ENCODE peak calls at places on chromosomes 3 and 15, in four cellular contexts. One of them, this sample, is unnamed.

GRCh38 chr15:56047354-56047753 is 53.9 kb upstream of the NEDD4 start:
- DNase-seq in HepG2: no peak
- DNase-seq in GM12891: no peak
- DNase-seq in K562: no peak
- DNase-seq in this sample: no peak

GRCh38 chr15:40279437-40280141 is 3.3 kb downstream of the ANKRD63 start:
- DNase-seq in HepG2: peak; percentile 29
- DNase-seq in GM12891: peak; percentile 75
- DNase-seq in K562: peak; percentile 77
- DNase-seq in this sample: peak; percentile 76

GRCh38 chr3:13125092-13126015 is 52.1 kb upstream of the IQSEC1 start:
- DNase-seq in HepG2: no peak
- DNase-seq in GM12891: no peak
- DNase-seq in K562: no peak
- DNase-seq in this sample: no peak

GRCh38 chr3:31531465-31531991 is 1.2 kb upstream of the STT3B start:
- DNase-seq in HepG2: no peak
- DNase-seq in GM12891: no peak
- DNase-seq in K562: peak; percentile 32
- DNase-seq in this sample: no peak

GRCh38 chr3:10666621-10667020 is 149.4 kb upstream of the SLC6A11 start:
- DNase-seq in HepG2: no peak
- DNase-seq in GM12891: no peak
- DNase-seq in K562: no peak
- DNase-seq in this sample: no peak

GRCh38 chr3:126607214-126607908 is 47.6 kb downstream of the TXNRD3 start:
- DNase-seq in HepG2: no peak
- DNase-seq in GM12891: no peak
- DNase-seq in K562: peak; percentile 59
- DNase-seq in this sample: no peak

GRCh38 chr15:64985382-64986033 is 4.2 kb downstream of the SPG21 start:
- DNase-seq in HepG2: peak; percentile 64
- DNase-seq in GM12891: no peak
- DNase-seq in K562: no peak
- DNase-seq in this sample: no peak

GRCh38 chr3:178500631-178501030 is 35.6 kb upstream of the KCNMB2 start:
- DNase-seq in HepG2: no peak
- DNase-seq in GM12891: no peak
- DNase-seq in K562: no peak
- DNase-seq in this sample: no peak

GRCh38 chr3:116835658-116836057 is 126.1 kb downstream of the TUSC7 start:
- DNase-seq in HepG2: no peak
- DNase-seq in GM12891: no peak
- DNase-seq in K562: no peak
- DNase-seq in this sample: no peak

GRCh38 chr3:62445267-62445666 is 71.9 kb upstream of the FEZF2 start:
- DNase-seq in HepG2: peak; percentile 2
- DNase-seq in GM12891: no peak
- DNase-seq in K562: no peak
- DNase-seq in this sample: no peak

GRCh38 chr15:85580914-85581313 is 200.5 kb downstream of the AKAP13 start:
- DNase-seq in HepG2: no peak
- DNase-seq in GM12891: no peak
- DNase-seq in K562: no peak
- DNase-seq in this sample: no peak

GRCh38 chr3:79161941-79162340 is 605.9 kb downstream of the ROBO1 start:
- DNase-seq in HepG2: no peak
- DNase-seq in GM12891: no peak
- DNase-seq in K562: no peak
- DNase-seq in this sample: no peak

GRCh38 chr15:32877201-32877600 is 159.4 kb downstream of the GREM1 start:
- DNase-seq in HepG2: no peak
- DNase-seq in GM12891: no peak
- DNase-seq in K562: no peak
- DNase-seq in this sample: no peak

GRCh38 chr3:101803152-101803782 is 24.3 kb downstream of the NXPE3 start:
- DNase-seq in HepG2: peak; percentile 74
- DNase-seq in GM12891: no peak
- DNase-seq in K562: peak; percentile 72
- DNase-seq in this sample: no peak

GRCh38 chr15:70271422-70272088 is 173.8 kb upstream of the TLE3 start:
- DNase-seq in HepG2: no peak
- DNase-seq in GM12891: no peak
- DNase-seq in K562: peak; percentile 16
- DNase-seq in this sample: no peak

GRCh38 chr3:141939759-141940158 is 63.3 kb downstream of the ATP1B3 start:
- DNase-seq in HepG2: no peak
- DNase-seq in GM12891: no peak
- DNase-seq in K562: no peak
- DNase-seq in this sample: no peak

GRCh38 chr3:103609472-103609871 is 1174.7 kb downstream of the ZPLD1 start:
- DNase-seq in HepG2: no peak
- DNase-seq in GM12891: no peak
- DNase-seq in K562: no peak
- DNase-seq in this sample: no peak

GRCh38 chr15:57025264-57025939 is 107.0 kb downstream of the TCF12 start:
- DNase-seq in HepG2: no peak
- DNase-seq in GM12891: no peak
- DNase-seq in K562: no peak
- DNase-seq in this sample: no peak

GRCh38 chr15:45644437-45644836 is 9.6 kb downstream of the SQOR start:
- DNase-seq in HepG2: no peak
- DNase-seq in GM12891: no peak
- DNase-seq in K562: no peak
- DNase-seq in this sample: no peak

GRCh38 chr3:1969269-1969668 is 129.4 kb upstream of the CNTN4 start:
- DNase-seq in HepG2: no peak
- DNase-seq in GM12891: no peak
- DNase-seq in K562: no peak
- DNase-seq in this sample: no peak

GRCh38 chr15:42456971-42457370 is 34.0 kb downstream of the ZNF106 start:
- DNase-seq in HepG2: no peak
- DNase-seq in GM12891: no peak
- DNase-seq in K562: no peak
- DNase-seq in this sample: no peak

GRCh38 chr3:50242778-50243551 is 7.0 kb downstream of the GNAI2 start:
- DNase-seq in HepG2: no peak
- DNase-seq in GM12891: no peak
- DNase-seq in K562: peak; percentile 50
- DNase-seq in this sample: no peak

GRCh38 chr3:49199244-49199899 is 28.0 kb downstream of the KLHDC8B start:
- DNase-seq in HepG2: no peak
- DNase-seq in GM12891: no peak
- DNase-seq in K562: no peak
- DNase-seq in this sample: no peak

GRCh38 chr3:188854395-188855149 is 317.2 kb upstream of the TPRG1 start:
- DNase-seq in HepG2: no peak
- DNase-seq in GM12891: no peak
- DNase-seq in K562: no peak
- DNase-seq in this sample: no peak

GRCh38 chr3:33704891-33705290 is 13.2 kb downstream of the CLASP2 start:
- DNase-seq in HepG2: no peak
- DNase-seq in GM12891: no peak
- DNase-seq in K562: no peak
- DNase-seq in this sample: no peak

GRCh38 chr15:36696191-36696590 is 116.8 kb downstream of the CDIN1 start:
- DNase-seq in HepG2: no peak
- DNase-seq in GM12891: no peak
- DNase-seq in K562: no peak
- DNase-seq in this sample: no peak

GRCh38 chr3:112134335-112135124 is 1.5 kb upstream of the GCSAM start:
- DNase-seq in HepG2: no peak
- DNase-seq in GM12891: no peak
- DNase-seq in K562: peak; percentile 9
- DNase-seq in this sample: no peak

GRCh38 chr3:112132088-112132487 is 960 bp downstream of the GCSAM start:
- DNase-seq in HepG2: no peak
- DNase-seq in GM12891: no peak
- DNase-seq in K562: no peak
- DNase-seq in this sample: no peak

GRCh38 chr3:112132554-112132953 is 494 bp downstream of the GCSAM start:
- DNase-seq in HepG2: no peak
- DNase-seq in GM12891: no peak
- DNase-seq in K562: no peak
- DNase-seq in this sample: no peak

GRCh38 chr3:112132975-112133448 is at the start of gene GCSAM:
- DNase-seq in HepG2: no peak
- DNase-seq in GM12891: no peak
- DNase-seq in K562: no peak
- DNase-seq in this sample: no peak

GRCh38 chr3:112133606-112134334 is 722 bp upstream of the GCSAM start:
- DNase-seq in HepG2: no peak
- DNase-seq in GM12891: no peak
- DNase-seq in K562: no peak
- DNase-seq in this sample: no peak
- TF ChIP-seq POLR2A in HepG2: no peak
- TF ChIP-seq POLR2A in GM12891: no peak
- TF ChIP-seq POLR2A in K562: no peak
- TF ChIP-seq POLR2A in this sample: peak; percentile 73

GRCh38 chr15:83132861-83133523 is 25.5 kb downstream of the TM6SF1 start:
- DNase-seq in HepG2: no peak
- DNase-seq in GM12891: no peak
- DNase-seq in K562: no peak
- DNase-seq in this sample: no peak

GRCh38 chr15:83127547-83128150 is 20.2 kb downstream of the TM6SF1 start:
- DNase-seq in HepG2: no peak
- DNase-seq in GM12891: no peak
- DNase-seq in K562: no peak
- DNase-seq in this sample: no peak

GRCh38 chr15:83129791-83130190 is 22.3 kb downstream of the TM6SF1 start:
- DNase-seq in HepG2: no peak
- DNase-seq in GM12891: no peak
- DNase-seq in K562: no peak
- DNase-seq in this sample: no peak
- TF ChIP-seq TAF1 in HepG2: no peak
- TF ChIP-seq TAF1 in GM12891: no peak
- TF ChIP-seq TAF1 in K562: no peak
- TF ChIP-seq TAF1 in this sample: no peak

DNA sequence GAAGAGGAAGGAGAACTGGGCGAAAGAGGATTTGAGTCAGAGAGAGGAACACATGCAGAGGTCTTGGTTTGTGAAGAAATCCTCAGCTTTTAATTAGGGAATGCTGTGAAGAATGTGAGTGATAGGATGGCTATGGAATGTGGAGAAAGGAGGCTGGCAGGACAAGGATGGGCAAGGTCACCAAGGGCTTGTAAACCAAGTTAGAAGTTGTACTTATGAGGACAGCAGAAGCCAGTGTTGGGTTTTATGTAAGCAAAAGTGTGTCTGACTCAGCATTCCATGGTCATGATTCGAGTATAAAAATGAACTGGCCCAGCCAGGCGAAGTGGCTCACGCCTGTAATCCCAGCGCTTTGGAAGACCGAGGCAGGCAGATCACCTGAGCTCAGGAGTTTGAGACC is 59.9 kb upstream of the IL12A start:
- DNase-seq in HepG2: no peak
- DNase-seq in GM12891: no peak
- DNase-seq in K562: no peak
- DNase-seq in this sample: no peak
- TF ChIP-seq POLR2AphosphoS5 in HepG2: no peak
- TF ChIP-seq POLR2AphosphoS5 in GM12891: no peak
- TF ChIP-seq POLR2AphosphoS5 in K562: no peak
- TF ChIP-seq POLR2AphosphoS5 in this sample: no peak

DNA sequence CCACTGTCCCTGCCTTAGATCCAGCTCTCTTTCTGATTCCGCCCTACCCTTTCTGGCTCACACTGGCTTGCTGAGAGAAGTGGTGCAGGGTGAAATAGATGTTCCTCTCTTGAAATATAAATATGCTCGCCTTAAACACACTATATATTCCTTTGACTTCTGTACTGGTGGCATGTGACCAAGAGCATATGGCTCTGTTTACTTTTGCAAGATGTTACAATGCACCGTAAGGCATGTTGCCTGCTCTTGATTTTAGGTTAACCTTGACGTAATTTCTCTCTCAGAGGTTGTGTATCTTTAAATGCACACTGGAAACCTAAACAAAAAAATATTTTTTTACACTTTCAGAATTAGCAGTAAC is 749 bp downstream of the RSRC1 start:
- DNase-seq in HepG2: no peak
- DNase-seq in GM12891: no peak
- DNase-seq in K562: no peak
- DNase-seq in this sample: no peak
- TF ChIP-seq POLR2A in HepG2: no peak
- TF ChIP-seq POLR2A in GM12891: no peak
- TF ChIP-seq POLR2A in K562: no peak
- TF ChIP-seq POLR2A in this sample: no peak

DNA sequence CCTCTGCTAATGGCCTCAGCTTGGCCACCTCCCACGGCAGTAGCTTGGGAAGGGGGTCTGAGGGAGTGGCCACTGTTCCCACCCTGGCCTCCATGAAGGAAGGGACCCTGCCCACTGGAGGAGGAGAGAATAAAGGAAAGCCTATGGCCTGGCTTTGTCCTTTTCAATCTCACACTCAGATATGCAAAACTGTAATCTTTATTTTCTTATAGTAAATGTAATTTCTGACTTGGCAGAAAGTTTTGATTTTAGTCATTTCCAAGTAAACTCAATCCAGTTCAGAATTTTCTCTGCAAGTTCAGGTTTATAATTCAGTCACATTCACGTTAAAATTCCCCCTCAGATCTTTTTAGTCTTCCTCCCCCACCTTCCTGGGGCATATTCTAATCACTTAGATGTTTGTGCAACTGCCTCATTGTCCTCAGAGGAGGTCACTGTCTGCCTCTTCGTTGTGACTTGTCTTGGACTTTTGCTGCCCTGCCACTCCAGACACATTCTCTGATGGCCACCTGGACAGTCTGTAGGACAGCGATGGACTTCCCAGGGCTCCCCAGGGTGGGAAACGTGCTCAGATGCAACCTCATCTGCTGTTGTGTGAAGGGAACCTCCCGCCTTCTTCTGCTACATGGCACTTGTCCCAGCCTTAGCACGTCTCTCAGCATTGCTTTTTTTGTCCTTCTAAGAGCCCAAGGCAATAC is 222.8 kb upstream of the TBL1XR1 start:
- DNase-seq in HepG2: no peak
- DNase-seq in GM12891: no peak
- DNase-seq in K562: no peak
- DNase-seq in this sample: no peak
- TF ChIP-seq TAF1 in HepG2: no peak
- TF ChIP-seq TAF1 in GM12891: no peak
- TF ChIP-seq TAF1 in K562: no peak
- TF ChIP-seq TAF1 in this sample: no peak

GRCh38 chr3:36372534-36372935 is 7.8 kb upstream of the STAC start:
- DNase-seq in HepG2: no peak
- DNase-seq in GM12891: no peak
- DNase-seq in K562: no peak
- DNase-seq in this sample: no peak
- TF ChIP-seq POLR2AphosphoS5 in HepG2: no peak
- TF ChIP-seq POLR2AphosphoS5 in GM12891: no peak
- TF ChIP-seq POLR2AphosphoS5 in K562: no peak
- TF ChIP-seq POLR2AphosphoS5 in this sample: no peak